ENCODE peak calls at places on chromosomes 13 and 19, in five cellular contexts. Z is OCI-LY7, L is left ventricle myocardium inferior, F is GM23248, M is uterus. I is an unnamed sample.
A peak's percentile ranks its signal among the peaks of the same experiment; 100 is the strongest.

GRCh38 chr13:80463673-80464352 is 122.9 kb upstream of the SPRY2 start:
- DNase-seq in L (no peak), Z (no peak), F (no peak), M (no peak), I (no peak)

GRCh38 chr19:27776020-27776419 is 1436.9 kb downstream of the UQCRFS1 start:
- DNase-seq in L (no peak), Z (peak; percentile 37), M (no peak), F (peak; percentile 68), I (no peak)

GRCh38 chr13:38947049-38947448 is 43.6 kb downstream of the STOML3 start:
- DNase-seq in Z (no peak), L (no peak), M (no peak), F (no peak), I (no peak)

GRCh38 chr19:54160948-54161347 is 1.4 kb upstream of the LENG1 start:
- DNase-seq in F (peak; percentile 32), Z (no peak), L (no peak), M (no peak), I (no peak)

GRCh38 chr13:87274209-87274819 is 396.9 kb upstream of the SLITRK5 start:
- DNase-seq in M (no peak), Z (peak; percentile 76), L (no peak), F (peak; percentile 69), I (peak; percentile 22)

GRCh38 chr13:31815361-31816144 is 76.2 kb downstream of the RXFP2 start:
- DNase-seq in F (no peak), Z (no peak), L (no peak), M (no peak), I (no peak)

GRCh38 chr19:31715249-31715944 is 366.2 kb upstream of the TSHZ3 start:
- DNase-seq in F (no peak), M (no peak), Z (no peak), L (no peak), I (peak; percentile 17)

GRCh38 chr19:45973564-45974338 is at the start of gene NOVA2:
- DNase-seq in L (peak; percentile 73), Z (peak; percentile 57), M (peak; percentile 66), F (peak; percentile 62), I (peak; percentile 64)

GRCh38 chr19:12603714-12604113 is 6.9 kb downstream of the ZNF490 start:
- DNase-seq in L (no peak), Z (peak; percentile 12), F (no peak), M (no peak), I (peak; percentile 80)

GRCh38 chr19:27674701-27675100 is 1538.2 kb downstream of the UQCRFS1 start:
- DNase-seq in L (no peak), F (no peak), M (no peak), Z (no peak), I (no peak)

GRCh38 chr19:17468302-17469091 is 1.8 kb upstream of the SLC27A1 start:
- DNase-seq in M (peak; percentile 42), Z (no peak), F (peak; percentile 55), L (peak; percentile 83), I (no peak)

GRCh38 chr13:27806744-27807387 is 14.6 kb downstream of the GSX1 start:
- DNase-seq in Z (no peak), L (no peak), M (no peak), F (no peak), I (no peak)

GRCh38 chr13:73273737-73274136 is 214.9 kb downstream of the KLF5 start:
- DNase-seq in M (no peak), F (peak; percentile 73), Z (no peak), L (no peak), I (peak; percentile 95)

GRCh38 chr13:97028441-97029299 is 34.4 kb upstream of the OXGR1 start:
- DNase-seq in Z (peak; percentile 33), M (peak; percentile 36), F (peak; percentile 64), L (peak; percentile 33), I (peak; percentile 12)

GRCh38 chr13:66780814-66781213 is 449.3 kb downstream of the PCDH9 start:
- DNase-seq in F (no peak), M (no peak), Z (no peak), L (no peak), I (peak; percentile 35)

GRCh38 chr19:37803250-37803854 is 24.0 kb upstream of the ZNF573 start:
- DNase-seq in L (no peak), F (no peak), Z (no peak), M (no peak), I (no peak)

GRCh38 chr13:98033277-98034247 is 80.1 kb downstream of the IPO5 start:
- DNase-seq in F (peak; percentile 86), M (peak; percentile 23), Z (no peak), L (no peak), I (peak; percentile 25)

GRCh38 chr13:56755181-56755580 is 385.5 kb upstream of the PRR20A start:
- DNase-seq in M (no peak), F (no peak), Z (no peak), L (no peak), I (no peak)

GRCh38 chr13:87089391-87089790 is 581.8 kb upstream of the SLITRK5 start:
- DNase-seq in L (no peak), Z (no peak), M (no peak), F (peak; percentile 94), I (peak; percentile 75)

GRCh38 chr13:111490611-111491010 is 170.2 kb downstream of the TEX29 start:
- DNase-seq in L (no peak), F (no peak), Z (no peak), M (no peak), I (no peak)

GRCh38 chr13:91351123-91351522 is 3.6 kb downstream of the MIR17HG start:
- DNase-seq in F (no peak), L (no peak), Z (peak; percentile 47), M (no peak), I (no peak)

GRCh38 chr13:91349992-91350911 is 2.8 kb downstream of the MIR17HG start:
- DNase-seq in F (no peak), Z (peak; percentile 71), L (no peak), M (no peak), I (no peak)

GRCh38 chr13:91353494-91353893 is 6.0 kb downstream of the MIR17HG start:
- DNase-seq in L (no peak), Z (peak; percentile 34), M (no peak), F (no peak), I (no peak)

GRCh38 chr13:91348906-91349435 is 1.5 kb downstream of the MIR17HG start:
- DNase-seq in F (peak; percentile 89), Z (peak; percentile 100), L (peak; percentile 95), M (peak; percentile 86), I (peak; percentile 53)

GRCh38 chr13:91351980-91352379 is 4.5 kb downstream of the MIR17HG start:
- DNase-seq in M (no peak), Z (peak; percentile 45), L (no peak), F (no peak), I (no peak)
- H3K36me3 ChIP-seq in M (no peaks in the 10 kb centered on the region), Z (peaks cover 89% of the 10 kb centered on the region), L (peaks cover 49% of the 10 kb centered on the region), F (peaks cover 49% of the 10 kb centered on the region), I (peaks cover 51% of the 10 kb centered on the region)

GRCh38 chr19:10363789-10364281 is 16.5 kb downstream of the TYK2 start:
- DNase-seq in F (no peak), M (no peak), L (no peak), Z (no peak), I (peak; percentile 29)
- H3K36me3 ChIP-seq in F (peaks cover 9% of the 10 kb centered on the region), M (no peaks in the 10 kb centered on the region), L (peaks cover 89% of the 10 kb centered on the region), Z (peaks cover 86% of the 10 kb centered on the region), I (peaks cover 12% of the 10 kb centered on the region)

GRCh38 chr13:22427783-22428182 is 753.0 kb upstream of the SGCG start:
- DNase-seq in L (no peak), Z (no peak), M (no peak), F (no peak), I (no peak)

GRCh38 chr13:22427041-22427440 is 753.7 kb upstream of the SGCG start:
- DNase-seq in L (no peak), M (no peak), Z (no peak), F (no peak), I (no peak)

GRCh38 chr13:22422712-22423111 is 751.8 kb downstream of the FGF9 start:
- DNase-seq in Z (no peak), M (no peak), F (no peak), L (no peak), I (no peak)

GRCh38 chr13:22423261-22423660 is 752.4 kb downstream of the FGF9 start:
- DNase-seq in F (no peak), Z (no peak), M (no peak), L (no peak), I (no peak)

GRCh38 chr13:22422023-22422422 is 751.1 kb downstream of the FGF9 start:
- DNase-seq in M (no peak), F (no peak), Z (no peak), L (no peak), I (no peak)
- H3K36me3 ChIP-seq in M (no peaks in the 10 kb centered on the region), F (no peaks in the 10 kb centered on the region), Z (no peaks in the 10 kb centered on the region), L (no peaks in the 10 kb centered on the region), I (no peaks in the 10 kb centered on the region)

GRCh38 chr13:106129273-106129672 is 406.2 kb downstream of the EFNB2 start:
- DNase-seq in M (no peak), L (no peak), F (no peak), Z (no peak), I (no peak)

GRCh38 chr13:106133025-106133424 is 402.4 kb downstream of the EFNB2 start:
- DNase-seq in Z (no peak), F (peak; percentile 78), M (no peak), L (no peak), I (peak; percentile 86)

GRCh38 chr13:106132216-106132615 is 403.2 kb downstream of the EFNB2 start:
- DNase-seq in L (no peak), Z (no peak), M (no peak), F (no peak), I (peak; percentile 42)

GRCh38 chr13:106129993-106130392 is 405.5 kb downstream of the EFNB2 start:
- DNase-seq in M (no peak), L (no peak), Z (no peak), F (no peak), I (no peak)
- H3K36me3 ChIP-seq in M (no peaks in the 10 kb centered on the region), L (no peaks in the 10 kb centered on the region), Z (no peaks in the 10 kb centered on the region), F (no peaks in the 10 kb centered on the region), I (no peaks in the 10 kb centered on the region)

GRCh38 chr19:3840804-3841203 is 28.0 kb downstream of the ZFR2 start:
- DNase-seq in L (no peak), M (no peak), Z (no peak), F (no peak), I (no peak)
- H3K36me3 ChIP-seq in L (no peaks in the 10 kb centered on the region), M (no peaks in the 10 kb centered on the region), Z (no peaks in the 10 kb centered on the region), F (no peaks in the 10 kb centered on the region), I (no peaks in the 10 kb centered on the region)

GRCh38 chr13:114244637-114245036 is 9.9 kb downstream of the CDC16 start:
- DNase-seq in F (no peak), L (no peak), Z (no peak), M (no peak), I (no peak)
- H3K36me3 ChIP-seq in F (peaks cover 93% of the 10 kb centered on the region), L (peaks cover 99% of the 10 kb centered on the region), Z (peaks cover 96% of the 10 kb centered on the region), M (no peaks in the 10 kb centered on the region), I (peaks cover 81% of the 10 kb centered on the region)

I was measured in astrocyte.